ENCODE peak calls at places on chromosomes 7 and 10, in ten cellular contexts. M, A, S, C, L, R, B, W, N and D are unnamed samples.

GRCh38 chr10:91558473-91558872 is 74.4 kb downstream of the PPP1R3C start:
- DNase-seq in M (no peak), A (no peak), S (no peak), C (no peak), L (no peak), R (no peak), B (no peak), W (no peak), N (no peak), D (no peak)

GRCh38 chr7:65265959-65266519 is 107.6 kb upstream of the ZNF92 start:
- DNase-seq in M (no peak), A (no peak), S (no peak), C (no peak), L (no peak), R (no peak), B (no peak), W (no peak), N (no peak), D (no peak)

GRCh38 chr10:119333146-119333792 is 125.9 kb downstream of the GRK5 start:
- DNase-seq in M (no peak), A (no peak), S (no peak), C (no peak), L (no peak), R (no peak), B (no peak), W (peak; percentile 57), N (peak; percentile 28), D (no peak)

GRCh38 chr10:44439845-44440244 is 54.9 kb upstream of the CXCL12 start:
- DNase-seq in M (no peak), A (no peak), S (no peak), C (no peak), L (no peak), R (no peak), B (no peak), W (no peak), N (no peak), D (no peak)

GRCh38 chr7:119522263-119522662 is 750.7 kb upstream of the KCND2 start:
- DNase-seq in M (no peak), A (no peak), S (no peak), C (no peak), L (no peak), R (no peak), B (no peak), W (no peak), N (no peak), D (no peak)

GRCh38 chr10:74753295-74754211 is 72.8 kb upstream of the KAT6B start:
- DNase-seq in M (no peak), A (no peak), S (no peak), C (peak; percentile 1), L (no peak), R (no peak), B (no peak), W (no peak), N (no peak), D (peak; percentile 41)

GRCh38 chr7:44394636-44395035 is 69.2 kb upstream of the CAMK2B start:
- DNase-seq in M (no peak), A (peak; percentile 42), S (no peak), C (no peak), L (no peak), R (no peak), B (no peak), W (no peak), N (no peak), D (no peak)

GRCh38 chr10:22630229-22631174 is 83.9 kb downstream of the PIP4K2A start:
- DNase-seq in M (no peak), A (no peak), S (no peak), C (no peak), L (no peak), R (no peak), B (peak; percentile 69), W (peak; percentile 52), N (peak; percentile 47), D (no peak)

GRCh38 chr7:138565451-138566114 is 105.5 kb downstream of the TRIM24 start:
- DNase-seq in M (no peak), A (no peak), S (no peak), C (no peak), L (no peak), R (no peak), B (no peak), W (peak; percentile 82), N (peak; percentile 6), D (no peak)

GRCh38 chr7:38309555-38309954 is 36.1 kb upstream of the TARP start:
- DNase-seq in M (no peak), A (no peak), S (no peak), C (no peak), L (no peak), R (no peak), B (no peak), W (no peak), N (no peak), D (no peak)

GRCh38 chr10:122044045-122044661 is 55.2 kb downstream of the TACC2 start:
- DNase-seq in M (peak; percentile 50), A (no peak), S (peak; percentile 48), C (no peak), L (peak; percentile 63), R (no peak), B (no peak), W (no peak), N (no peak), D (no peak)

GRCh38 chr10:14758994-14759664 is 15.6 kb downstream of the FAM107B start:
- DNase-seq in M (no peak), A (no peak), S (no peak), C (no peak), L (no peak), R (peak; percentile 27), B (no peak), W (peak; percentile 8), N (peak; percentile 14), D (no peak)

GRCh38 chr10:104328916-104329710 is 9.2 kb downstream of the ITPRIP start:
- DNase-seq in M (peak; percentile 75), A (no peak), S (peak; percentile 79), C (no peak), L (no peak), R (no peak), B (peak; percentile 59), W (peak; percentile 98), N (peak; percentile 97), D (peak; percentile 68)

GRCh38 chr10:10629512-10629911 is 388.2 kb upstream of the CELF2 start:
- DNase-seq in M (no peak), A (no peak), S (no peak), C (no peak), L (no peak), R (no peak), B (no peak), W (no peak), N (no peak), D (no peak)

GRCh38 chr10:108597031-108597430 is 1326.3 kb downstream of the XPNPEP1 start:
- DNase-seq in M (no peak), A (no peak), S (no peak), C (no peak), L (no peak), R (no peak), B (no peak), W (no peak), N (peak; percentile 26), D (no peak)

GRCh38 chr7:28078036-28078901 is 102.3 kb downstream of the JAZF1 start:
- DNase-seq in M (no peak), A (no peak), S (peak; percentile 43), C (no peak), L (peak; percentile 39), R (peak; percentile 52), B (peak; percentile 46), W (peak; percentile 51), N (peak; percentile 55), D (peak; percentile 53)

GRCh38 chr7:116963234-116963633 is 9.9 kb downstream of the ST7 start:
- DNase-seq in M (no peak), A (no peak), S (no peak), C (no peak), L (no peak), R (no peak), B (no peak), W (no peak), N (no peak), D (no peak)

GRCh38 chr10:27072436-27073114 is 27.7 kb downstream of the ANKRD26 start:
- DNase-seq in M (no peak), A (peak; percentile 59), S (no peak), C (no peak), L (no peak), R (no peak), B (no peak), W (no peak), N (no peak), D (no peak)
- TF ChIP-seq CTCF in M (no peak), A (no peak), S (no peak), C (no peak), L (no peak), R (no peak), B (no peak), W (peak; percentile 11), N (no peak), D (no peak)

DNA sequence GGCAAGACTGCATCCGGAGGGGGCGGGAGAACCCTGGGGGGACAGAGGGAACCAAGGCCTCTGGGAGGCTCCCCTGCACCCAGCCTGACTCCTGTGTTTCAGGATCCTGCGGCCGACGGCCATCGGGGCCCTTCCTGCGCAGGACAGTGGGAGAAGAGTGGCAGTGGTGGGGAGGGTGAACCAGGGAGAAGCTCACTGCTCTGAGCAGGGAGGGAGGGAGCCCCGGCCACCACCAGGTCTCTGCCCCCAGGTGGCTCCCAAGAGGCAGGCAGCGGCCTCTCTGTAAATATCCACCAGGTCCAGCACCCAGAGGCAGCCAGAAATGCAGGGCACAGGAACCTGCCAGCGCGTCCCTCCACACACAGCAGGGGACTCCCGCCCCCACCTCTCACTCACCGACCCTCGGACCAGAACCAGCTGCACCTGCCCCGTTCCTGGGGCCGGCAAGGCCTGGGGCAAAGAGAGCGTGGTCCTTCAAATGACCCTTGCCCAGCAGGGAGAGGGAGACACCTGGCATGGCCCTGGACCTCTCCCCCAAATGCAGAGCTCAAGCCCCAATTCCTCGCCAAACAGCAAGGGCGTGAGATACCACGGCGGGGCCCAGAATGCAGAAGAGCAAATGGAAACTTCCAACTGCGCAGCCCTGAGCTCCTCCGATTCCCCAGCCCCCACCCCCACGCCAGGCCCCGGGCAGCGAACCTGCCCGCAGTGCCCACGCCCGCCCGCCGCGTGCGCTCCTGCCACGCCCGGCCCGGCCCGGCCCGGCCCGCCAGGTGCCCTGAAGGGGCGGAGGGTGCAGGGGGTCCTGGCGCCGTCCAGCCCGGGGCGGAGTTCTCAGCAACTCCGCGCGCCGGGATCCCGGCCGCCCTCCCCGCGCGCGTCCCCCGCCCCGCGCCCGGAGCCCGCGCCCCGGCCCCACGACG is 805 bp downstream of the RASGEF1A start:
- DNase-seq in M (no peak), A (peak; percentile 81), S (no peak), C (no peak), L (peak; percentile 17), R (peak; percentile 83), B (peak; percentile 30), W (peak; percentile 28), N (no peak), D (peak; percentile 26)
- TF ChIP-seq CTCF in M (peak; percentile 8), A (no peak), S (peak; percentile 36), C (no peak), L (no peak), R (no peak), B (peak; percentile 7), W (no peak), N (peak; percentile 27), D (no peak)

GRCh38 chr10:123451607-123452245 is 214.4 kb upstream of the GPR26 start:
- DNase-seq in M (no peak), A (no peak), S (no peak), C (no peak), L (no peak), R (no peak), B (no peak), W (no peak), N (no peak), D (no peak)
- TF ChIP-seq CTCF in M (no peak), A (no peak), S (no peak), C (no peak), L (no peak), R (no peak), B (no peak), W (no peak), N (no peak), D (no peak)

GRCh38 chr10:27794157-27794556 is 48.5 kb upstream of the MKX start:
- DNase-seq in M (no peak), A (no peak), S (no peak), C (no peak), L (peak; percentile 22), R (no peak), B (no peak), W (peak; percentile 13), N (peak; percentile 8), D (no peak)
- TF ChIP-seq CTCF in M (no peak), A (peak; percentile 30), S (peak; percentile 17), C (peak; percentile 12), L (no peak), R (peak; percentile 34), B (no peak), W (peak; percentile 21), N (peak; percentile 19), D (no peak)